ENCODE peak calls at places on chromosomes 6 and 20, in four cellular contexts. One of them, this sample, is unnamed.

GRCh38 chr20:955656-956055 is 39.5 kb upstream of the ANGPT4 start:
- DNase-seq in H1: no peak
- DNase-seq in HepG2: no peak
- DNase-seq in GM12878: no peak
- DNase-seq in this sample: no peak

GRCh38 chr20:535958-536357 is 7.6 kb downstream of the CSNK2A1 start:
- DNase-seq in H1: no peak
- DNase-seq in GM12878: no peak
- DNase-seq in HepG2: no peak
- DNase-seq in this sample: no peak

GRCh38 chr20:15032352-15032622 is 694.9 kb upstream of the FLRT3 start:
- DNase-seq in H1: no peak
- DNase-seq in HepG2: no peak
- DNase-seq in GM12878: no peak
- DNase-seq in this sample: no peak

GRCh38 chr20:1108437-1108920 is 9.9 kb upstream of the PSMF1 start:
- DNase-seq in HepG2: peak; percentile 60
- DNase-seq in H1: peak; percentile 82
- DNase-seq in GM12878: no peak
- DNase-seq in this sample: peak; percentile 33

GRCh38 chr20:57797401-57797800 is 87.6 kb upstream of the PMEPA1 start:
- DNase-seq in HepG2: no peak
- DNase-seq in H1: no peak
- DNase-seq in GM12878: no peak
- DNase-seq in this sample: no peak

GRCh38 chr6:137161975-137162374 is 11.5 kb downstream of the IL22RA2 start:
- DNase-seq in HepG2: no peak
- DNase-seq in H1: no peak
- DNase-seq in GM12878: no peak
- DNase-seq in this sample: no peak

GRCh38 chr20:7908905-7909304 is 31.4 kb downstream of the HAO1 start:
- DNase-seq in GM12878: no peak
- DNase-seq in H1: no peak
- DNase-seq in HepG2: no peak
- DNase-seq in this sample: no peak

GRCh38 chr20:63807654-63808053 is 23.4 kb downstream of the ZBTB46 start:
- DNase-seq in H1: no peak
- DNase-seq in HepG2: no peak
- DNase-seq in GM12878: no peak
- DNase-seq in this sample: no peak

GRCh38 chr20:63246490-63247284 is 7.6 kb downstream of the NKAIN4 start:
- DNase-seq in H1: peak; percentile 72
- DNase-seq in HepG2: no peak
- DNase-seq in GM12878: no peak
- DNase-seq in this sample: no peak

GRCh38 chr6:154994881-154995240 is 254 bp upstream of the TIAM2 start:
- DNase-seq in GM12878: no peak
- DNase-seq in H1: no peak
- DNase-seq in HepG2: no peak
- DNase-seq in this sample: no peak

GRCh38 chr6:2875840-2876207 is 27.3 kb downstream of the SERPINB9 start:
- DNase-seq in H1: no peak
- DNase-seq in GM12878: no peak
- DNase-seq in HepG2: no peak
- DNase-seq in this sample: no peak

GRCh38 chr6:138461647-138462046 is 37.6 kb downstream of the NHSL1 start:
- DNase-seq in HepG2: no peak
- DNase-seq in H1: no peak
- DNase-seq in GM12878: no peak
- DNase-seq in this sample: no peak

GRCh38 chr6:14734052-14734415 is 511.8 kb upstream of the JARID2 start:
- DNase-seq in GM12878: no peak
- DNase-seq in H1: no peak
- DNase-seq in HepG2: no peak
- DNase-seq in this sample: no peak

GRCh38 chr20:56624786-56625681 is 4.1 kb upstream of the TFAP2C start:
- DNase-seq in HepG2: no peak
- DNase-seq in H1: peak; percentile 69
- DNase-seq in GM12878: no peak
- DNase-seq in this sample: no peak

GRCh38 chr6:36337814-36338213 is 1.1 kb upstream of the BNIP5 start:
- DNase-seq in HepG2: no peak
- DNase-seq in GM12878: no peak
- DNase-seq in H1: no peak
- DNase-seq in this sample: no peak

GRCh38 chr20:31542201-31542842 is 28.1 kb downstream of the HM13 start:
- DNase-seq in H1: no peak
- DNase-seq in HepG2: no peak
- DNase-seq in GM12878: no peak
- DNase-seq in this sample: no peak

GRCh38 chr6:33029297-33030184 is 20.1 kb upstream of the HLA-DOA start:
- DNase-seq in HepG2: no peak
- DNase-seq in GM12878: peak; percentile 94
- DNase-seq in H1: no peak
- DNase-seq in this sample: no peak

GRCh38 chr6:143901885-143902708 is 37.8 kb downstream of the ZC2HC1B start:
- DNase-seq in HepG2: no peak
- DNase-seq in GM12878: peak; percentile 48
- DNase-seq in H1: no peak
- DNase-seq in this sample: no peak

GRCh38 chr6:46993846-46994245 is 48.3 kb downstream of the ADGRF1 start:
- DNase-seq in GM12878: no peak
- DNase-seq in HepG2: peak; percentile 28
- DNase-seq in H1: no peak
- DNase-seq in this sample: no peak

GRCh38 chr6:19433101-19433500 is 404.1 kb upstream of the ID4 start:
- DNase-seq in H1: no peak
- DNase-seq in HepG2: no peak
- DNase-seq in GM12878: no peak
- DNase-seq in this sample: no peak

GRCh38 chr20:37347891-37348642 is 2.1 kb downstream of the SRC start:
- DNase-seq in HepG2: no peak
- DNase-seq in H1: no peak
- DNase-seq in GM12878: no peak
- DNase-seq in this sample: no peak

GRCh38 chr6:158009935-158010585 is 28.4 kb downstream of the SYNJ2 start:
- DNase-seq in H1: no peak
- DNase-seq in HepG2: no peak
- DNase-seq in GM12878: no peak
- DNase-seq in this sample: no peak

GRCh38 chr6:140567469-140567868 is 1193.0 kb upstream of the CITED2 start:
- DNase-seq in H1: no peak
- DNase-seq in HepG2: no peak
- DNase-seq in GM12878: no peak
- DNase-seq in this sample: no peak

GRCh38 chr20:47468290-47469050 is 33.2 kb upstream of the NCOA3 start:
- DNase-seq in GM12878: peak; percentile 85
- DNase-seq in HepG2: no peak
- DNase-seq in H1: no peak
- DNase-seq in this sample: no peak

GRCh38 chr6:144528605-144529425 is 243.7 kb downstream of the UTRN start:
- DNase-seq in H1: no peak
- DNase-seq in GM12878: no peak
- DNase-seq in HepG2: no peak
- DNase-seq in this sample: peak; percentile 75

GRCh38 chr6:111709615-111710398 is 104.1 kb upstream of the TRAF3IP2 start:
- DNase-seq in GM12878: peak; percentile 33
- DNase-seq in H1: no peak
- DNase-seq in HepG2: peak; percentile 68
- DNase-seq in this sample: no peak

GRCh38 chr6:116191881-116192280 is 62.0 kb downstream of the TSPYL4 start:
- DNase-seq in H1: no peak
- DNase-seq in HepG2: no peak
- DNase-seq in GM12878: no peak
- DNase-seq in this sample: no peak

GRCh38 chr6:34926655-34927054 is 37.6 kb downstream of the ANKS1A start:
- DNase-seq in GM12878: no peak
- DNase-seq in HepG2: no peak
- DNase-seq in H1: no peak
- DNase-seq in this sample: no peak

GRCh38 chr6:144036064-144036873 is 28.2 kb upstream of the PLAGL1 start:
- DNase-seq in H1: no peak
- DNase-seq in GM12878: no peak
- DNase-seq in HepG2: peak; percentile 21
- DNase-seq in this sample: no peak

GRCh38 chr6:34144581-34145160 is 1.2 kb downstream of the GRM4 start:
- DNase-seq in GM12878: no peak
- DNase-seq in HepG2: no peak
- DNase-seq in H1: peak; percentile 61
- DNase-seq in this sample: no peak

GRCh38 chr20:37473249-37474000 is 47.6 kb upstream of the NNAT start:
- DNase-seq in GM12878: no peak
- DNase-seq in HepG2: no peak
- DNase-seq in H1: no peak
- DNase-seq in this sample: no peak

GRCh38 chr20:5880326-5880725 is 70.0 kb downstream of the TRMT6 start:
- DNase-seq in H1: no peak
- DNase-seq in GM12878: no peak
- DNase-seq in HepG2: no peak
- DNase-seq in this sample: no peak
- H3K9me3 ChIP-seq in H1: no peaks in the 10 kb centered on the region
- H3K9me3 ChIP-seq in GM12878: no peaks in the 10 kb centered on the region
- H3K9me3 ChIP-seq in HepG2: no peaks in the 10 kb centered on the region
- H3K9me3 ChIP-seq in this sample: no peaks in the 10 kb centered on the region

GRCh38 chr6:163890100-163890499 is 475.6 kb downstream of the QKI start:
- DNase-seq in GM12878: no peak
- DNase-seq in HepG2: no peak
- DNase-seq in H1: no peak
- DNase-seq in this sample: no peak
- TF ChIP-seq YY1 in GM12878: no peak
- TF ChIP-seq YY1 in HepG2: no peak
- TF ChIP-seq YY1 in H1: no peak
- TF ChIP-seq YY1 in this sample: no peak

DNA sequence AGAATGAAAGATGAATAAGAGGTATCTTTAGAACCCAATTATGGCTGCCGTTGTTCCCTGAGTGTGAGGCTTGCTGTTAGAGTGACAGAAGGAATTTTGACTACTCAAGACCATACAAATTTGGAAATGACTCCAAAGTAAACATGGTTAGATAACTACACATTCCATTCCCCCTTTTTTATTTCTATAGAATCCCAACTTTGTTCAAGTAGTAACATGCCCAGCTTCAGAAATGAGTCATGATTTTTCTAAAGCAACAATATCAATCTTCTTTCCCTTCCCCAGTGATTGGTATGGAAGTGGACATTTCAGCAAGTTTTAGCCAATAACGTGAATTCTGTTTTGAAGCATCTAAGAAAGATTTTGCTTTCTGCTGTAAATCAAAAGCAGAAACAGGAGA is 37.8 kb downstream of the HCRTR2 start:
- DNase-seq in HepG2: no peak
- DNase-seq in H1: no peak
- DNase-seq in GM12878: no peak
- DNase-seq in this sample: no peak
- TF ChIP-seq SUZ12 in HepG2: no peak
- TF ChIP-seq SUZ12 in H1: no peak
- TF ChIP-seq SUZ12 in GM12878: no peak
- TF ChIP-seq SUZ12 in this sample: no peak

DNA sequence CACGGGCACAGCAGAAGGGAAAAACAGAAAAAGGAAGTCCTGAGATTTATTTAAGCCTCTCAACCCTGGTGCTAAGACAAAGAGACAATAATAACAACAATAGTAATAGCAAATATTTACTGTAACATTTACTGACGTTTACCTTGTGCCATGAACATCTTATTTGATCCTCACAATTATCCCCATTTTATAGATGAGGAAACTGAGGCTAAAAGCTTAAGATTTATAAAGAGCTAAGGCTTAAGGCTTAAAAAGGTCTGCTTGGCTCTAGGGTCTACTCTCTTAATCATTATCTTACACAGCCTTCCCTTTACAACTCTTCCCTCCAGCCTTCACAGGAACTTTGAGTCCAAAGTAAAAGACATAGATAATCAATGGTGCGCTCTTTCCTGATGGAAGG is 3.3 kb downstream of the WFDC3 start:
- DNase-seq in GM12878: no peak
- DNase-seq in H1: no peak
- DNase-seq in HepG2: no peak
- DNase-seq in this sample: no peak
- H3K9me3 ChIP-seq in GM12878: no peaks in the 10 kb centered on the region
- H3K9me3 ChIP-seq in H1: no peaks in the 10 kb centered on the region
- H3K9me3 ChIP-seq in HepG2: no peaks in the 10 kb centered on the region
- H3K9me3 ChIP-seq in this sample: no peaks in the 10 kb centered on the region

GRCh38 chr6:104050455-104050854 is 809.3 kb downstream of the HACE1 start:
- DNase-seq in HepG2: no peak
- DNase-seq in GM12878: no peak
- DNase-seq in H1: no peak
- DNase-seq in this sample: no peak
- TF ChIP-seq YY1 in HepG2: no peak
- TF ChIP-seq YY1 in GM12878: no peak
- TF ChIP-seq YY1 in H1: no peak
- TF ChIP-seq YY1 in this sample: no peak

DNA sequence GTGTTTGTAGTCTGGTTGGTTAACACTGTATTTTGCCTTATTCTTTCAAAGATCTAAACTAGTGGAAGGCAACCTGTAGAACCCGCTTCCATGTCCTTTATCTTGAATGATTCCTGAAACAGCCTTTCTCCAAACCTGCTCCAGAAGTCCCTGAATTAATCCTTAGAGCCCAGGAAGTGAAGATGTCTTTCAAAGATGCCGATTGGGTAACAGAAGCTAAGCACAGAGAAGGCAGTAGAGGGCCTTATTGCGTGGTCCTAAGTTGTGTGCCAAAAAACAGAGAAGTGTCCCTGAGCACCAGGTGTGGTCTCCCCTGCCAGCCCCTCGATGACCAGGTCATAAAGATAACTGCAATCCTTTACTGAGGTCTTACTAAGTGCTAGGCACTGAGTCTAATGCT is 19.1 kb upstream of the ZSCAN16 start:
- DNase-seq in H1: no peak
- DNase-seq in HepG2: no peak
- DNase-seq in GM12878: no peak
- DNase-seq in this sample: no peak
- TF ChIP-seq SUZ12 in H1: no peak
- TF ChIP-seq SUZ12 in HepG2: no peak
- TF ChIP-seq SUZ12 in GM12878: no peak
- TF ChIP-seq SUZ12 in this sample: no peak

DNA sequence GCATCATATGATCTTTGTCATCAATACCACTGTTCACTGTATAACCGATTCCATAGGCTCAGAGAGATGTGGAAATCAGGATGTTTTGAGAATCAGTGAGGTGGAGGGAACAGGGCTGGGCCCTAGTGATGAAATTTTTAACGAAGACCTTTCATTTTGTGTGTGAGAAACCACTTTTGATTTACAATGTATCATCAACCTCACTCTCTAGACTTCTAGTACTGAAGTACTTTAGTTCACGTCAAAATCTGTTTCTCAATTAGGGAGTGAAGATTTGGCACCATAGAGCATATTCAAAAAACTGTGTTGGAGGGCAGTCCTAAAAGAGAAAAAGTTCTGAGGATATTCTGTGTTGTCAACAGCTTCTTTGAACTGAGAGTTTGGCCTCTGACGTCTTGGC is 15.0 kb downstream of the CDYL start:
- DNase-seq in GM12878: no peak
- DNase-seq in HepG2: no peak
- DNase-seq in H1: no peak
- DNase-seq in this sample: no peak
- H3K9me3 ChIP-seq in GM12878: no peaks in the 10 kb centered on the region
- H3K9me3 ChIP-seq in HepG2: no peaks in the 10 kb centered on the region
- H3K9me3 ChIP-seq in H1: no peaks in the 10 kb centered on the region
- H3K9me3 ChIP-seq in this sample: no peaks in the 10 kb centered on the region